ENCODE peak calls at places on chromosomes 2 and 18, in nine cellular contexts. P is gastrocnemius medialis; X is AG08395; F is sigmoid colon; O is endothelial cell; G is AML-193; J is stimulated activated naive CD4-positive, alpha-beta T cell treated with Interleukin-2 at 50 U/mL for 16 hours; A is B cell; K is activated T-helper 1 cell treated with anti-CD3 and anti-CD28 coated beads, Interleukin-2, amount 50 U/mL, for 16 hours. S is an unnamed sample.

GRCh38 chr2:1947316-1947715 is 203.0 kb upstream of the PXDN start:
- DNase-seq in K (no peak), X (no peak), G (no peak), O (no peak), J (no peak), P (no peak), F (peak; percentile 62), A (no peak), S (no peak)

GRCh38 chr2:223841436-223842180 is 4.2 kb upstream of the AP1S3 start:
- DNase-seq in F (no peak), O (no peak), A (no peak), P (no peak), J (no peak), X (no peak), G (no peak), K (no peak), S (no peak)

GRCh38 chr2:240466579-240467148 is 31.2 kb downstream of the GPC1 start:
- DNase-seq in F (peak; percentile 59), P (peak; percentile 16), G (no peak), X (no peak), K (no peak), A (peak; percentile 1), O (no peak), J (no peak), S (peak; percentile 47)

GRCh38 chr2:103809946-103810345 is 1044.0 kb upstream of the POU3F3 start:
- DNase-seq in X (no peak), O (no peak), G (no peak), P (no peak), K (no peak), J (no peak), A (no peak), F (no peak), S (no peak)

GRCh38 chr2:179438653-179439052 is 174.0 kb upstream of the SESTD1 start:
- DNase-seq in F (no peak), G (no peak), X (no peak), J (no peak), A (no peak), K (no peak), O (no peak), P (no peak), S (no peak)

GRCh38 chr2:138779451-138780440 is at the start of gene NXPH2:
- DNase-seq in G (no peak), J (no peak), K (no peak), X (no peak), P (no peak), F (no peak), A (no peak), O (peak; percentile 42), S (no peak)

GRCh38 chr2:9765611-9766531 is 77.4 kb upstream of the TAF1B start:
- DNase-seq in J (no peak), F (no peak), G (no peak), X (no peak), P (peak; percentile 6), O (no peak), A (no peak), K (no peak), S (no peak)

GRCh38 chr2:54652540-54652939 is 70.9 kb upstream of the EML6 start:
- DNase-seq in A (no peak), J (no peak), P (no peak), K (no peak), O (no peak), G (no peak), X (no peak), F (no peak), S (no peak)

GRCh38 chr2:102391530-102391929 is 31.4 kb upstream of the IL18RAP start:
- DNase-seq in K (no peak), X (no peak), A (no peak), F (no peak), J (no peak), P (no peak), O (no peak), G (no peak), S (no peak)

GRCh38 chr2:27776097-27776496 is 4.6 kb downstream of the MRPL33 start:
- DNase-seq in G (no peak), F (peak; percentile 87), O (no peak), K (no peak), J (no peak), P (peak; percentile 64), A (no peak), X (peak; percentile 68), S (peak; percentile 92)

GRCh38 chr2:81266106-81266505 is 961.6 kb upstream of the LRRTM1 start:
- DNase-seq in F (no peak), K (no peak), P (no peak), O (peak; percentile 35), G (peak; percentile 6), A (no peak), X (no peak), J (no peak), S (peak; percentile 1)

GRCh38 chr18:74331404-74331803 is 15.8 kb downstream of the C18orf63 start:
- DNase-seq in K (no peak), J (no peak), A (no peak), X (peak; percentile 52), P (no peak), F (no peak), O (no peak), G (peak; percentile 14), S (no peak)

GRCh38 chr2:176813526-176814179 is 398.9 kb upstream of the HNRNPA3 start:
- DNase-seq in G (no peak), K (no peak), J (no peak), F (no peak), O (no peak), P (no peak), X (no peak), A (no peak), S (no peak)

S was measured in adrenal gland.